ENCODE peak calls at places on chromosomes 7 and 10, in six cellular contexts. N is B cell, T is MM.1S, I is lower lobe of right lung, F is IMR-90, D is suprapubic skin. R is an unnamed sample.

GRCh38 chr10:71077796-71078453 is 134.4 kb upstream of the UNC5B start:
- DNase-seq in D (peak; percentile 2), I (no peak), N (peak; percentile 7), T (no peak), F (no peak), R (no peak)

GRCh38 chr7:36036590-36036989 is 116.5 kb upstream of the EEPD1 start:
- DNase-seq in I (no peak), T (no peak), D (no peak), F (no peak), N (no peak), R (no peak)

GRCh38 chr7:123432601-123433000 is 101.8 kb downstream of the IQUB start:
- DNase-seq in F (no peak), T (no peak), D (no peak), I (no peak), N (no peak), R (no peak)

GRCh38 chr7:141360414-141360760 is 190.8 kb upstream of the AGK start:
- DNase-seq in D (no peak), T (no peak), N (no peak), F (no peak), I (no peak), R (no peak)

GRCh38 chr10:91023708-91024438 is 103.0 kb upstream of the ANKRD1 start:
- DNase-seq in F (no peak), D (no peak), N (no peak), T (no peak), I (no peak), R (no peak)

GRCh38 chr10:49407552-49408137 is 11.8 kb upstream of the DRGX start:
- DNase-seq in T (peak; percentile 66), I (peak; percentile 82), N (peak; percentile 66), F (peak; percentile 68), D (no peak), R (peak; percentile 83)

GRCh38 chr10:3754727-3755439 is 30.1 kb downstream of the KLF6 start:
- DNase-seq in T (no peak), I (no peak), N (no peak), D (no peak), F (peak; percentile 96), R (no peak)

GRCh38 chr7:156950381-156950858 is 908 bp downstream of the NOM1 start:
- DNase-seq in I (no peak), T (no peak), D (no peak), N (no peak), F (peak; percentile 3), R (no peak)

GRCh38 chr10:122197823-122198222 is 73.3 kb upstream of the BTBD16 start:
- DNase-seq in N (no peak), T (no peak), I (no peak), F (no peak), D (no peak), R (no peak)

GRCh38 chr10:555281-555680 is 134.2 kb downstream of the DIP2C start:
- DNase-seq in I (no peak), N (no peak), T (no peak), D (no peak), F (no peak), R (no peak)

GRCh38 chr10:13706604-13707003 is 119.8 kb downstream of the PRPF18 start:
- DNase-seq in D (no peak), F (no peak), I (no peak), N (no peak), T (no peak), R (no peak)

GRCh38 chr10:65931291-65932080 is 994.4 kb upstream of the LRRTM3 start:
- DNase-seq in T (no peak), F (no peak), I (no peak), N (no peak), D (no peak), R (no peak)

GRCh38 chr10:50653142-50653541 is 29.4 kb upstream of the SGMS1 start:
- DNase-seq in N (peak; percentile 28), I (no peak), T (peak; percentile 64), D (no peak), F (peak; percentile 47), R (no peak)

GRCh38 chr10:29067161-29067560 is 221.7 kb upstream of the LYZL1 start:
- DNase-seq in T (no peak), I (no peak), N (no peak), F (peak; percentile 8), D (no peak), R (no peak)

GRCh38 chr10:101780187-101780817 is 2.9 kb downstream of the NPM3 start:
- DNase-seq in I (no peak), N (no peak), F (no peak), T (no peak), D (peak; percentile 58), R (peak; percentile 33)

GRCh38 chr10:4043897-4044296 is 258.9 kb upstream of the KLF6 start:
- DNase-seq in I (no peak), D (no peak), F (no peak), T (no peak), N (no peak), R (no peak)

GRCh38 chr10:24857001-24857695 is 95.3 kb downstream of the PRTFDC1 start:
- DNase-seq in D (no peak), N (no peak), I (no peak), T (no peak), F (no peak), R (no peak)

GRCh38 chr10:126518186-126519080 is 130.2 kb upstream of the ADAM12 start:
- DNase-seq in F (no peak), T (no peak), N (no peak), D (no peak), I (no peak), R (no peak)

GRCh38 chr7:151897201-151897711 is 20.3 kb upstream of the PRKAG2 start:
- DNase-seq in I (no peak), D (no peak), N (no peak), F (no peak), T (no peak), R (no peak)

GRCh38 chr10:88791924-88792323 is 10.6 kb upstream of the LIPM start:
- DNase-seq in T (peak; percentile 52), N (no peak), F (peak; percentile 8), I (no peak), D (no peak), R (no peak)
- TF ChIP-seq CTCF in T (peak; percentile 56), N (no peak), F (peak; percentile 42), I (peak; percentile 27), D (no peak), R (peak; percentile 38)

DNA sequence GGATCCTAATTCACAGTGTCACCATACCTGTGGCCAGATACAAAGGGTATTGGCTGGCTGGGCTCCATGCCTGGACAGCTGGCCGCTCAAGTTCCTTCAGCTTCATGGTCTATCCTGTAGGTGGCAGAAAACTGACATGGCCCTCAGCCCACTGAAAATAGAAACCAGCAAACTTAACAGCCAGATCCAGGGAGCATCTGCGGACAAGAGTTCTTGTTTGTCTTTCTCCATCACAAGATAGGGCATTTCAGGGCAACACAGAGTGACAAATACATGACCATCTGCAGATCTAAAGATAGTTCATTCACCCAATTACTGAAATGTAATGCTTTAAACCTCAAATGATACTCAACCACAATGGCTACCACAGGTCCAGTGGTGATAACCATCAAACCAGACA is 2.8 kb downstream of the SEC31B start:
- DNase-seq in F (no peak), D (no peak), T (peak; percentile 25), N (no peak), I (no peak), R (no peak)
- TF ChIP-seq CTCF in F (peak; percentile 9), D (no peak), T (peak; percentile 40), N (no peak), I (no peak), R (no peak)

GRCh38 chr7:1558181-1558811 is 2.3 kb upstream of the TMEM184A start:
- DNase-seq in N (peak; percentile 21), F (no peak), D (no peak), T (no peak), I (peak; percentile 51), R (no peak)
- TF ChIP-seq CTCF in N (no peak), F (no peak), D (no peak), T (no peak), I (peak; percentile 20), R (peak; percentile 23)

GRCh38 chr10:119653209-119653608 is 2.0 kb downstream of the BAG3 start:
- DNase-seq in N (no peak), T (no peak), F (peak; percentile 30), D (no peak), I (no peak), R (no peak)

GRCh38 chr10:119654540-119654939 is 3.4 kb downstream of the BAG3 start:
- DNase-seq in T (no peak), D (peak; percentile 76), I (peak; percentile 77), F (no peak), N (no peak), R (no peak)

GRCh38 chr10:119651514-119652327 is 541 bp downstream of the BAG3 start:
- DNase-seq in F (no peak), N (peak; percentile 71), T (peak; percentile 9), D (no peak), I (peak; percentile 62), R (peak; percentile 57)

GRCh38 chr10:119650692-119651513 is at the start of gene BAG3:
- DNase-seq in T (peak; percentile 88), F (peak; percentile 92), N (peak; percentile 90), I (peak; percentile 93), D (peak; percentile 97), R (peak; percentile 93)

GRCh38 chr10:119652361-119652760 is 1.2 kb downstream of the BAG3 start:
- DNase-seq in D (no peak), I (no peak), F (peak; percentile 82), T (peak; percentile 69), N (no peak), R (peak; percentile 80)
- TF ChIP-seq CTCF in D (no peak), I (peak; percentile 35), F (peak; percentile 44), T (peak; percentile 55), N (no peak), R (peak; percentile 31)

DNA sequence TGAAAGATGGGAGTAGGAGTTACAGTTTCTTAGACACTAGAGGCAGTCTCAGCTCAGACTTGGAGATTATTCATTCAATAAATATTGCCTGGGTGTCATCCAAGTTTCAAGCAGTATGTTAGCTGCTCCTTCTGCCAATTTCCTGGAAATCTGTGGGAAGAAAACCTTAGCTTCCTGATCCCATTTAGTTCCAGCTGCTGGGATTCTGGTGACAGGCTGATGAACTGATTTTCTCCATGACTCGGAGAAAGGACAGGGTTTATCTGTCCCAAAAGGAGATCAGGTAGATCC is 95.8 kb downstream of the CLEC2L start:
- DNase-seq in T (no peak), D (no peak), N (no peak), F (peak; percentile 82), I (no peak), R (no peak)
- TF ChIP-seq CTCF in T (no peak), D (no peak), N (no peak), F (peak; percentile 40), I (no peak), R (no peak)

DNA sequence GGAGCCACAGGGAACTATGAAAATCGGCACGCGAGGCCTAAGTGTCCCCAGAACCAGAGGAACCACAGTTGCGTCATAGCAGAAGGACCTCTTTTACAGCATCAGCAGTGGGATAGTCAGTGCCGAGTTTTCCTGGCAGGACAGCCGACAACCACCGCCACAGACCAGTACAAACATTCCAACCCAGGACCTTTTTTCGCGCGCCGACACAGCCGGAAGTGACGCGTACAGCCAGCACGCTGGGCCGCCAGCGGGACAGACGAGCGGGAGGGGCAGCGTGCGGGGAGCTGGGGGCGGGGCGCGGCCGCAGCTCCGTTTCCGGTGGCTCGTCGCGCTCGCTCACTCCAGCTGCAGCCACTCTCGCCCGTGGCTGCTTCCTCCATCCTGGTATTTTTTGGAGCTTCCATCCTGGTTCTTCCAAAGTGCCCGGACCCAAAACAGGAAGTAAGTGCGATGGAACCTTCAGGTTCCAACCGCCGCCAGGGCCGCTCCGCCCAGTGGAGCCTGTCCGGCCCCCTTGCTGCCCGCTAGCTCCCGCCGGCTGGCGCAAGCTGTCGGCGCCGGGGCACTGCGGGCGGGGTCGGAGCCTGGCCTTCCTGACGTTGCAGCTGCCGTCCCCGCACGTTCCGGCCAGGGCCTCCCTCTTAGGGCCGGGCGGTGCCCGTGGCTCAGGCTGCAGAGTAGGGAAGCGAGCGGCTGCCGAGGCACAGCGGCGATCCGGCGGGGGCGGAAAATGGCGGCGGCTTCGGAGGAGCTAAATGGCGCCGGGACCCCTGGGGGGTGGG is at the start of gene DMTF1:
- DNase-seq in N (peak; percentile 92), I (peak; percentile 97), F (peak; percentile 93), T (peak; percentile 93), D (peak; percentile 98), R (peak; percentile 93)
- TF ChIP-seq CTCF in N (no peak), I (no peak), F (peak; percentile 6), T (no peak), D (no peak), R (no peak)

R was measured in GM13977.